ENCODE peak calls at places on chromosomes 4 and X, in six cellular contexts. K is GM23338, O is fibroblast of lung, G is osteoblast, W is IMR-90, S is PC-3. Z is an unnamed sample. For H3K27me3, the result is how much of the 10 kb centered on the place peaks cover.

GRCh38 chrX:11664211-11664888 is 1.4 kb downstream of the ARHGAP6 start:
- DNase-seq in G (no peak), W (no peak), S (no peak), K (peak), O (no peak), Z (no peak)

GRCh38 chrX:113545040-113545439 is 704.4 kb upstream of the AMOT start:
- DNase-seq in G (no peak), K (no peak), S (no peak), W (no peak), O (no peak), Z (no peak)

GRCh38 chr4:184437988-184438774 is 36.2 kb downstream of the IRF2 start:
- DNase-seq in S (no peak), W (peak), O (no peak), G (no peak), K (no peak), Z (no peak)

GRCh38 chr4:126560794-126561193 is 1072.0 kb upstream of the INTU start:
- DNase-seq in G (no peak), K (no peak), O (no peak), W (no peak), S (peak), Z (no peak)

GRCh38 chr4:188976644-188977115 is 837.4 kb downstream of the TRIML1 start:
- DNase-seq in G (peak), O (peak), S (peak), K (peak), W (peak), Z (peak)

GRCh38 chr4:36337665-36338064 is 56.2 kb downstream of the DTHD1 start:
- DNase-seq in S (no peak), O (no peak), K (no peak), W (no peak), G (no peak), Z (no peak)

GRCh38 chr4:145842224-145842887 is 96.3 kb downstream of the ZNF827 start:
- DNase-seq in S (no peak), K (peak), O (no peak), W (no peak), G (no peak), Z (no peak)

GRCh38 chr4:114249561-114250356 is 270.3 kb upstream of the ARSJ start:
- DNase-seq in K (no peak), W (no peak), S (peak), G (no peak), O (no peak), Z (peak)

GRCh38 chr4:86855572-86855971 is 6.4 kb upstream of the SLC10A6 start:
- DNase-seq in O (no peak), K (no peak), G (no peak), W (peak), S (peak), Z (peak)

GRCh38 chr4:153114771-153115321 is 89.4 kb upstream of the TRIM2 start:
- DNase-seq in S (peak), W (peak), O (peak), G (peak), K (no peak), Z (peak)

GRCh38 chrX:48927736-48928382 is 9.0 kb upstream of the PIM2 start:
- DNase-seq in W (no peak), S (no peak), K (peak), O (no peak), G (no peak), Z (no peak)

GRCh38 chr4:73976716-73977115 is 5.1 kb downstream of the PF4 start:
- DNase-seq in K (no peak), W (peak), S (no peak), G (peak), O (peak), Z (no peak)

GRCh38 chr4:74638001-74638400 is 156.3 kb downstream of the BTC start:
- DNase-seq in S (no peak), G (no peak), W (peak), O (peak), K (no peak), Z (no peak)

GRCh38 chr4:98452091-98452490 is 190.9 kb downstream of the RAP1GDS1 start:
- DNase-seq in W (peak), S (no peak), K (no peak), G (peak), O (no peak), Z (no peak)

GRCh38 chrX:11766487-11766886 is 8.4 kb downstream of the MSL3 start:
- DNase-seq in S (no peak), O (no peak), G (no peak), W (no peak), K (no peak), Z (no peak)

GRCh38 chrX:136195247-136195646 is 47.9 kb downstream of the FHL1 start:
- DNase-seq in O (no peak), S (no peak), K (no peak), G (no peak), W (no peak), Z (no peak)

GRCh38 chr4:35548921-35549320 is 695.4 kb downstream of the ARAP2 start:
- DNase-seq in G (no peak), W (no peak), O (no peak), K (no peak), S (no peak), Z (no peak)

GRCh38 chr4:161815841-161816240 is 348.0 kb downstream of the FSTL5 start:
- DNase-seq in O (no peak), K (no peak), S (no peak), W (no peak), G (no peak), Z (no peak)

DNA sequence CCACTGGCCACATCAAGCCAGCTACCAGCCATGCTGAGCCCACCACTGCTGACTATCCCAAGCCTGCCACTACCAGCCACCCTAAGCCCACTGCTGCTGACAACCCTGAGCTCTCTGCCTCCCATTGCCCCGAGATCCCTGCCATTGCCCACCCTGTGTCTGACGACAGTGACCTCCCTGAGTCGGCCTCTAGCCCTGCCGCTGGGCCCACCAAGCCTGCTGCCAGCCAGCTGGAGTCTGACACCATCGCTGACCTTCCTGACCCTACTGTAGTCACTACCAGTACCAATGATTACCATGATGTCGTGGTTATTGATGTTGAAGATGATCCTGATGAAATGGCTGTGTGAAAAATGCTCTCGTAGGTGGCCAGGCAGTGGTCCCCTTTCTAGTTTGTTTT is 4.7 kb downstream of the GPR50 start:
- DNase-seq in O (no peak), G (no peak), S (no peak), W (no peak), K (no peak), Z (no peak)
- H3K27me3 ChIP-seq in O (under half), G (under half), S (half or more), W (under half), K (under half), Z (under half)

GRCh38 chr4:13907255-13907751 is 279.8 kb upstream of the BOD1L1 start:
- DNase-seq in W (peak), K (peak), O (peak), S (peak), G (peak), Z (peak)
- H2AFZ ChIP-seq in W (peak), K (peak), O (no peak), S (no peak), G (no peak), Z (peak)

GRCh38 chr4:3413217-3413671 is 28.5 kb upstream of the HGFAC start:
- DNase-seq in S (no peak), O (no peak), K (no peak), W (no peak), G (peak), Z (no peak)
- TF ChIP-seq CTCF in S (no peak), O (no peak), K (no peak), W (no peak), G (no peak), Z (no peak)

GRCh38 chr4:2413821-2414610 is 4.4 kb downstream of the ZFYVE28 start:
- DNase-seq in K (peak), O (no peak), S (peak), G (peak), W (no peak), Z (no peak)

GRCh38 chr4:2415881-2416563 is 2.4 kb downstream of the ZFYVE28 start:
- DNase-seq in S (no peak), O (no peak), W (no peak), G (no peak), K (no peak), Z (no peak)

GRCh38 chr4:2417196-2417764 is 1.2 kb downstream of the ZFYVE28 start:
- DNase-seq in K (peak), O (no peak), G (peak), S (no peak), W (no peak), Z (no peak)

GRCh38 chr4:2416564-2417195 is 1.8 kb downstream of the ZFYVE28 start:
- DNase-seq in S (no peak), K (peak), W (no peak), G (peak), O (no peak), Z (no peak)

GRCh38 chr4:2415213-2415612 is 3.2 kb downstream of the ZFYVE28 start:
- DNase-seq in S (no peak), W (no peak), K (no peak), O (no peak), G (no peak), Z (no peak)
- H3K27me3 ChIP-seq in S (under half), W (under half), K (half or more), O (under half), G (under half), Z (under half)

DNA sequence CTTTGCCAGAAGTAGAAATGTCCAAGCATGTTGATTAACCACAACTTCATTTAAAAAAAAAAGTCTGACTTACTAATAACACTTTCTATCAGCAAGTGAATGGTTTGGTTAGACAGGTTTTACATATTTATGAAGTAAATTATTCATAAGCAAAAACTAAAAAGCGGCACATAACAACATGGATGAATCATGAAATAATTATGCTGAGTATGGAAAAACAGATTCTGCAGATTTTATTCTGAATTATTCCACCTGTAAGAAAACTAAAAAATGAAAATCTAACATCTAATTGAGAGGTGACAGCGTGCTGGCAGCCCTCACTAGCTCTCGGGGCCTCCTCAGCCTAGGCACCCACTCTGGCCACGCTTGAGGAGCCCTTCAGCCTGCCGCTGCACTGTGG is 173.5 kb downstream of the ADAM29 start:
- DNase-seq in W (no peak), G (no peak), O (no peak), K (no peak), S (no peak), Z (no peak)
- H2AFZ ChIP-seq in W (no peak), G (no peak), O (no peak), K (no peak), S (no peak), Z (no peak)